ENCODE peak calls at places on chromosomes 6 and 20, in ten cellular contexts. C, E, M, F, X, T, D, Z, H and Q are unnamed samples.

GRCh38 chr6:142242269-142242668 is 59.5 kb upstream of the ADGRG6 start:
- DNase-seq in C (no peak), E (no peak), M (no peak), F (no peak), X (no peak), T (no peak), D (no peak), Z (no peak), H (no peak), Q (peak)

GRCh38 chr6:134637847-134638438 is 312.0 kb downstream of the ALDH8A1 start:
- DNase-seq in C (no peak), E (no peak), M (no peak), F (no peak), X (no peak), T (no peak), D (no peak), Z (no peak), H (no peak), Q (no peak)

GRCh38 chr6:21533678-21534077 is 59.9 kb upstream of the SOX4 start:
- DNase-seq in C (no peak), E (no peak), M (no peak), F (peak), X (no peak), T (no peak), D (no peak), Z (no peak), H (no peak), Q (no peak)

GRCh38 chr20:39097889-39098288 is 135.7 kb downstream of the DHX35 start:
- DNase-seq in C (no peak), E (no peak), M (no peak), F (no peak), X (no peak), T (no peak), D (no peak), Z (no peak), H (no peak), Q (no peak)

GRCh38 chr6:150466196-150466595 is 97.4 kb downstream of the IYD start:
- DNase-seq in C (no peak), E (no peak), M (no peak), F (no peak), X (no peak), T (no peak), D (no peak), Z (no peak), H (no peak), Q (no peak)

GRCh38 chr20:59003836-59004492 is 3.1 kb downstream of the CTSZ start:
- DNase-seq in C (no peak), E (no peak), M (no peak), F (no peak), X (no peak), T (no peak), D (no peak), Z (no peak), H (no peak), Q (no peak)

GRCh38 chr6:15207923-15208322 is 37.9 kb upstream of the JARID2 start:
- DNase-seq in C (no peak), E (no peak), M (no peak), F (peak), X (no peak), T (no peak), D (no peak), Z (no peak), H (no peak), Q (no peak)

GRCh38 chr20:36572701-36573102 is 695 bp upstream of the TGIF2 start:
- DNase-seq in C (peak), E (no peak), M (peak), F (no peak), X (peak), T (peak), D (no peak), Z (no peak), H (peak), Q (no peak)

GRCh38 chr20:9829835-9830234 is 9.0 kb downstream of the PAK5 start:
- DNase-seq in C (no peak), E (no peak), M (no peak), F (no peak), X (peak), T (no peak), D (no peak), Z (no peak), H (no peak), Q (no peak)

GRCh38 chr6:36616888-36617521 is 22.8 kb downstream of the SRSF3 start:
- DNase-seq in C (peak), E (no peak), M (no peak), F (no peak), X (no peak), T (no peak), D (no peak), Z (peak), H (no peak), Q (peak)

GRCh38 chr6:165704001-165704748 is 41.1 kb upstream of the PDE10A start:
- DNase-seq in C (no peak), E (no peak), M (no peak), F (no peak), X (no peak), T (no peak), D (no peak), Z (no peak), H (no peak), Q (no peak)

GRCh38 chr20:4170621-4171537 is 155.5 kb upstream of the RNF24 start:
- DNase-seq in C (no peak), E (no peak), M (no peak), F (no peak), X (no peak), T (no peak), D (no peak), Z (no peak), H (no peak), Q (no peak)

GRCh38 chr6:158610319-158610968 is 34.1 kb downstream of the DYNLT1 start:
- DNase-seq in C (no peak), E (no peak), M (no peak), F (no peak), X (no peak), T (no peak), D (no peak), Z (no peak), H (no peak), Q (no peak)

GRCh38 chr20:9051508-9051907 is 17.4 kb upstream of the PLCB4 start:
- DNase-seq in C (no peak), E (no peak), M (no peak), F (peak), X (no peak), T (no peak), D (peak), Z (no peak), H (no peak), Q (peak)

GRCh38 chr6:164751395-164751794 is 558.0 kb downstream of the C6orf118 start:
- DNase-seq in C (no peak), E (no peak), M (no peak), F (no peak), X (no peak), T (no peak), D (no peak), Z (no peak), H (no peak), Q (no peak)

GRCh38 chr6:34391023-34391485 is 1.4 kb downstream of the NUDT3 start:
- DNase-seq in C (peak), E (no peak), M (no peak), F (peak), X (peak), T (no peak), D (peak), Z (peak), H (no peak), Q (no peak)